ENCODE peak calls at places on chromosomes 5 and 9, in six cellular contexts. H is skeletal muscle cell, G is WERI-Rb-1, K is AG04449, Y is GM20000, Q is aorta. T is an unnamed sample.

GRCh38 chr5:151745071-151745705 is 13.2 kb downstream of the ATOX1 start:
- DNase-seq in H (peak), G (no peak), K (no peak), Y (no peak), Q (peak), T (no peak)

GRCh38 chr5:93150311-93151012 is 430.6 kb downstream of the NR2F1-AS1 start:
- DNase-seq in H (no peak), G (no peak), K (no peak), Y (no peak), Q (no peak), T (no peak)

GRCh38 chr5:132022737-132023136 is 11.3 kb upstream of the ACSL6 start:
- DNase-seq in H (no peak), G (no peak), K (no peak), Y (peak), Q (no peak), T (no peak)

GRCh38 chr5:53211799-53212198 is 102.2 kb upstream of the MOCS2 start:
- DNase-seq in H (peak), G (no peak), K (no peak), Y (no peak), Q (no peak), T (no peak)

GRCh38 chr9:15308511-15308910 is 1.5 kb upstream of the TTC39B start:
- DNase-seq in H (peak), G (no peak), K (peak), Y (no peak), Q (no peak), T (no peak)

GRCh38 chr5:80799573-80799972 is 144.8 kb upstream of the DHFR start:
- DNase-seq in H (no peak), G (no peak), K (no peak), Y (no peak), Q (no peak), T (no peak)

GRCh38 chr9:17462869-17463464 is 115.9 kb upstream of the SH3GL2 start:
- DNase-seq in H (peak), G (peak), K (peak), Y (peak), Q (no peak), T (peak)

GRCh38 chr5:82666312-82666711 is 388.2 kb upstream of the RPS23 start:
- DNase-seq in H (no peak), G (no peak), K (no peak), Y (no peak), Q (no peak), T (no peak)

GRCh38 chr9:96113045-96113444 is 188.9 kb downstream of the HSD17B3 start:
- DNase-seq in H (no peak), G (peak), K (no peak), Y (no peak), Q (no peak), T (no peak)

GRCh38 chr9:81588148-81588874 is 101.0 kb downstream of the TLE1 start:
- DNase-seq in H (peak), G (no peak), K (no peak), Y (no peak), Q (peak), T (no peak)

GRCh38 chr9:122126340-122127333 is 32.9 kb downstream of the NDUFA8 start:
- DNase-seq in H (no peak), G (no peak), K (no peak), Y (no peak), Q (no peak), T (no peak)

GRCh38 chr5:152072076-152072475 is 147.4 kb upstream of the GLRA1 start:
- DNase-seq in H (no peak), G (no peak), K (no peak), Y (no peak), Q (no peak), T (peak)

GRCh38 chr5:177265395-177265794 is 38.1 kb downstream of the RAB24 start:
- DNase-seq in H (no peak), G (no peak), K (no peak), Y (no peak), Q (no peak), T (no peak)

GRCh38 chr9:131447148-131447547 is 53.3 kb downstream of the PRRC2B start:
- DNase-seq in H (no peak), G (no peak), K (no peak), Y (no peak), Q (no peak), T (no peak)

GRCh38 chr9:34098307-34098706 is 28.2 kb downstream of the DCAF12 start:
- DNase-seq in H (no peak), G (no peak), K (no peak), Y (peak), Q (no peak), T (no peak)

GRCh38 chr9:2741441-2742158 is 24.3 kb downstream of the KCNV2 start:
- DNase-seq in H (no peak), G (no peak), K (no peak), Y (no peak), Q (no peak), T (no peak)

GRCh38 chr9:75197521-75197920 is 109.2 kb downstream of the OSTF1 start:
- DNase-seq in H (no peak), G (no peak), K (no peak), Y (no peak), Q (no peak), T (peak)